ENCODE peak calls at places on chromosome 17, in seven cellular contexts. F, P, J, K, W, Z and V are unnamed samples.

GRCh38 chr17:77160032-77160876 is 19.5 kb downstream of the SEC14L1 start:
- DNase-seq in P (no peak), F (no peak), W (no peak), J (no peak), K (no peak), Z (no peak), V (no peak)

GRCh38 chr17:82583720-82584234 is 64.2 kb downstream of the FOXK2 start:
- DNase-seq in Z (no peak), P (no peak), F (no peak), J (no peak), W (no peak), K (no peak), V (no peak)

GRCh38 chr17:41539071-41539492 is 11.0 kb upstream of the KRT19 start:
- DNase-seq in P (no peak), Z (no peak), F (no peak), J (no peak), W (no peak), K (no peak), V (no peak)

GRCh38 chr17:68057531-68057952 is 22.0 kb downstream of the KPNA2 start:
- DNase-seq in F (peak), Z (peak), J (peak), K (no peak), P (peak), W (no peak), V (peak)

GRCh38 chr17:21029515-21029914 is 13.3 kb downstream of the USP22 start:
- DNase-seq in K (no peak), J (no peak), F (no peak), W (no peak), Z (no peak), P (no peak), V (no peak)

GRCh38 chr17:38544839-38545209 is 60.9 kb downstream of the SRCIN1 start:
- DNase-seq in W (no peak), K (no peak), P (no peak), F (no peak), Z (no peak), J (no peak), V (no peak)

GRCh38 chr17:38667099-38667786 is 7.5 kb downstream of the EPOP start:
- DNase-seq in F (peak), J (peak), K (peak), W (peak), P (peak), Z (peak), V (peak)

GRCh38 chr17:3765981-3766380 is 35.0 kb downstream of the ITGAE start:
- DNase-seq in K (no peak), J (no peak), F (no peak), Z (no peak), P (no peak), W (no peak), V (no peak)

GRCh38 chr17:19502517-19502916 is 31.1 kb upstream of the SLC47A1 start:
- DNase-seq in K (no peak), Z (peak), F (no peak), J (no peak), P (no peak), W (no peak), V (no peak)

GRCh38 chr17:74776990-74777389 is 845 bp upstream of the NAT9 start:
- DNase-seq in P (no peak), Z (no peak), W (no peak), K (no peak), J (no peak), F (no peak), V (no peak)

GRCh38 chr17:79251824-79252223 is 177.2 kb downstream of the ENGASE start:
- DNase-seq in K (no peak), W (no peak), F (no peak), J (no peak), P (no peak), Z (no peak), V (no peak)

GRCh38 chr17:50265690-50266306 is 8.5 kb upstream of the TMEM92 start:
- DNase-seq in W (no peak), F (no peak), K (no peak), P (no peak), J (no peak), Z (no peak), V (no peak)

GRCh38 chr17:75689441-75689873 is 22.3 kb downstream of the SAP30BP start:
- DNase-seq in W (no peak), Z (peak), P (no peak), F (no peak), J (peak), K (no peak), V (no peak)

GRCh38 chr17:38725066-38725465 is 5.1 kb upstream of the CISD3 start:
- DNase-seq in P (no peak), K (no peak), Z (no peak), J (no peak), W (no peak), F (no peak), V (no peak)

GRCh38 chr17:19991252-19991885 is 13.7 kb upstream of the AKAP10 start:
- DNase-seq in P (no peak), K (no peak), J (no peak), Z (no peak), F (no peak), W (no peak), V (no peak)

GRCh38 chr17:34539881-34540280 is 39.5 kb upstream of the TMEM132E start:
- DNase-seq in F (no peak), J (no peak), K (no peak), Z (no peak), W (no peak), P (no peak), V (no peak)

GRCh38 chr17:59129814-59130213 is 23.1 kb upstream of the TRIM37 start:
- DNase-seq in W (no peak), K (no peak), J (no peak), P (no peak), F (no peak), Z (no peak), V (no peak)

GRCh38 chr17:42311240-42312034 is 23.1 kb downstream of the STAT5A start:
- DNase-seq in J (no peak), F (peak), W (peak), P (peak), Z (no peak), K (no peak), V (peak)

GRCh38 chr17:57541472-57542394 is 203.4 kb downstream of the CCDC182 start:
- DNase-seq in F (peak), J (no peak), K (peak), P (peak), W (no peak), Z (no peak), V (peak)

GRCh38 chr17:46943511-46944393 is 20.8 kb downstream of the GOSR2 start:
- DNase-seq in K (no peak), F (peak), Z (no peak), J (no peak), W (peak), P (peak), V (peak)

GRCh38 chr17:79812969-79813825 is 16.3 kb upstream of the CBX8 start:
- DNase-seq in Z (peak), F (no peak), J (no peak), W (peak), K (peak), P (no peak), V (no peak)

GRCh38 chr17:39538875-39539274 is 68.8 kb downstream of the NEUROD2 start:
- DNase-seq in J (peak), F (no peak), W (no peak), K (no peak), Z (no peak), P (peak), V (no peak)

GRCh38 chr17:28388106-28388505 is 16.6 kb downstream of the SARM1 start:
- DNase-seq in W (no peak), K (no peak), F (no peak), Z (no peak), P (no peak), J (no peak), V (no peak)

GRCh38 chr17:78665385-78665951 is 88.3 kb upstream of the DNAH17 start:
- DNase-seq in J (no peak), W (no peak), K (no peak), F (no peak), Z (no peak), P (no peak), V (no peak)

GRCh38 chr17:19250421-19251141 is 13.4 kb downstream of the EPN2 start:
- DNase-seq in F (no peak), Z (no peak), J (no peak), K (no peak), P (no peak), W (no peak), V (no peak)

GRCh38 chr17:30605523-30605922 is 128.3 kb downstream of the GOSR1 start:
- DNase-seq in F (no peak), Z (no peak), J (no peak), K (no peak), P (no peak), W (no peak), V (no peak)

GRCh38 chr17:512926-513325 is 160.3 kb upstream of the RPH3AL start:
- DNase-seq in K (no peak), J (no peak), P (peak), W (no peak), Z (no peak), F (no peak), V (no peak)

GRCh38 chr17:4607773-4608187 is 23.5 kb downstream of the SMTNL2 start:
- DNase-seq in P (peak), J (no peak), K (no peak), W (no peak), Z (no peak), F (peak), V (peak)

GRCh38 chr17:64146418-64147109 is 16.6 kb upstream of the ERN1 start:
- DNase-seq in P (peak), J (peak), W (peak), Z (peak), K (peak), F (peak), V (peak)

GRCh38 chr17:32609085-32609484 is 122.3 kb downstream of the CDK5R1 start:
- DNase-seq in Z (peak), K (no peak), J (peak), W (no peak), F (peak), P (no peak), V (peak)

GRCh38 chr17:78828470-78829185 is 12.0 kb downstream of the USP36 start:
- DNase-seq in P (peak), F (peak), Z (no peak), J (no peak), W (peak), K (peak), V (peak)

GRCh38 chr17:27245230-27245696 is 48.7 kb upstream of the WSB1 start:
- DNase-seq in F (peak), J (peak), W (peak), K (peak), P (peak), Z (peak), V (peak)
- TF ChIP-seq CTCF in F (peak), J (peak), W (peak), K (peak), P (peak), Z (peak), V (peak)

DNA sequence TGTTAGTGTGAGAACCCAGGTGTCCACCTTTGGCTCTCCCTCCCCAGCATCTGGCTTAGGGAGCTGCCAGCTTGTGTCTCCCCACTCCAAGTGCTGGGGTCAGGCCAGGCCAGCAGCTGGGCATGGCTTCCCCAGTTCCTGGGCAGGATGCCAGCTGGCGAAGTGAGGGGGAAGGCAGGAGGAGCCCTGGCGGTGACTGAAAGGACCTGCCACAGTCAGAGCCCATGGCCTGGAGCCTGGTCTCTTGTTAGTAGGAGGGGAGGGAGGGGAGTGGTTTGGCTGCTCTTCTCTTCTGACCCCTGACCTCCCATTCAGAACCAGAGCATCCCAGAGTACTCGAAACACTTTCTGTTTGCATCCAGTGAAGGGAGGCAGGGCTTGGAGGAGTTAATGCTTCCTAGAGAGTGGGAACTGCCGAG is 586 bp downstream of the CHD3 start:
- DNase-seq in Z (peak), F (peak), K (peak), W (peak), J (no peak), P (peak), V (peak)
- H3K4me3 ChIP-seq in Z (no peak), F (no peak), K (peak), W (no peak), J (no peak), P (no peak), V (peak)

GRCh38 chr17:43939886-43940285 is 2.4 kb downstream of the PPY start:
- DNase-seq in F (no peak), P (no peak), J (no peak), Z (no peak), K (no peak), W (no peak), V (no peak)

GRCh38 chr17:43938838-43939182 is 3.5 kb downstream of the PPY start:
- DNase-seq in F (no peak), Z (no peak), K (no peak), J (no peak), P (no peak), W (peak), V (no peak)

GRCh38 chr17:43942286-43942685 is at the start of gene PPY:
- DNase-seq in K (no peak), P (no peak), F (no peak), J (no peak), Z (no peak), W (no peak), V (no peak)

GRCh38 chr17:43943769-43944418 is 1.6 kb upstream of the PPY start:
- DNase-seq in P (peak), K (peak), F (peak), Z (peak), W (peak), J (peak), V (peak)

GRCh38 chr17:43940630-43941029 is 1.6 kb downstream of the PPY start:
- DNase-seq in W (peak), P (peak), Z (no peak), F (peak), J (peak), K (peak), V (peak)
- TF ChIP-seq CTCF in W (peak), P (peak), Z (peak), F (peak), J (peak), K (peak), V (peak)

GRCh38 chr17:61614219-61614618 is 23.2 kb upstream of the NACA2 start:
- DNase-seq in K (no peak), F (no peak), P (no peak), W (no peak), J (no peak), Z (no peak), V (no peak)
- H3K4me3 ChIP-seq in K (no peak), F (no peak), P (no peak), W (no peak), J (no peak), Z (no peak), V (no peak)

GRCh38 chr17:44436336-44436735 is 46.9 kb upstream of the ITGA2B start:
- DNase-seq in W (no peak), P (no peak), Z (no peak), F (no peak), J (no peak), K (no peak), V (no peak)
- TF ChIP-seq CTCF in W (no peak), P (no peak), Z (no peak), F (no peak), J (no peak), K (no peak), V (no peak)

GRCh38 chr17:6554871-6555330 is 1.5 kb downstream of the PITPNM3 start:
- DNase-seq in J (no peak), K (no peak), F (no peak), P (no peak), W (peak), Z (no peak), V (no peak)
- H3K4me3 ChIP-seq in J (no peak), K (peak), F (no peak), P (peak), W (peak), Z (no peak), V (no peak)

DNA sequence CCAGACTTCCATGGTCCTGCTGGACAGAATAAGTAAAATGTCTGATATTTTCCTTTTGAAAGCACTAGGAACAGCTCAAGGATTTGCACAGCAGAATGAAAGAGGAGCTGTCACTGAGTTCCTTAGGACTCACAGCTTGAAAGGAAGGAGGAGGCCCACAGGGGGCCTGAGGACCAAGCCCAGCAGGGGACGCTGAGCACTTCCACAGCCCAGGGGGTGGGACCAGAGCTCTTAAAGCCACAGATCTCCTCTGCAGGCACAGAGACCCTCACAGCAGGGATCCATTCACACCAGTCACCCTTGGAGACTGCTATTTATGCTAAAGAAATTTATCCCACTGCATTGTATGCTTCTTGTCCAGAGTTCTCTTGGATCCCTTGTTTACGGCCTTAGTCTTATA is 253.3 kb downstream of the STX8 start:
- DNase-seq in F (no peak), J (no peak), W (peak), Z (no peak), P (no peak), K (no peak), V (no peak)
- TF ChIP-seq CTCF in F (peak), J (no peak), W (no peak), Z (no peak), P (no peak), K (no peak), V (no peak)

DNA sequence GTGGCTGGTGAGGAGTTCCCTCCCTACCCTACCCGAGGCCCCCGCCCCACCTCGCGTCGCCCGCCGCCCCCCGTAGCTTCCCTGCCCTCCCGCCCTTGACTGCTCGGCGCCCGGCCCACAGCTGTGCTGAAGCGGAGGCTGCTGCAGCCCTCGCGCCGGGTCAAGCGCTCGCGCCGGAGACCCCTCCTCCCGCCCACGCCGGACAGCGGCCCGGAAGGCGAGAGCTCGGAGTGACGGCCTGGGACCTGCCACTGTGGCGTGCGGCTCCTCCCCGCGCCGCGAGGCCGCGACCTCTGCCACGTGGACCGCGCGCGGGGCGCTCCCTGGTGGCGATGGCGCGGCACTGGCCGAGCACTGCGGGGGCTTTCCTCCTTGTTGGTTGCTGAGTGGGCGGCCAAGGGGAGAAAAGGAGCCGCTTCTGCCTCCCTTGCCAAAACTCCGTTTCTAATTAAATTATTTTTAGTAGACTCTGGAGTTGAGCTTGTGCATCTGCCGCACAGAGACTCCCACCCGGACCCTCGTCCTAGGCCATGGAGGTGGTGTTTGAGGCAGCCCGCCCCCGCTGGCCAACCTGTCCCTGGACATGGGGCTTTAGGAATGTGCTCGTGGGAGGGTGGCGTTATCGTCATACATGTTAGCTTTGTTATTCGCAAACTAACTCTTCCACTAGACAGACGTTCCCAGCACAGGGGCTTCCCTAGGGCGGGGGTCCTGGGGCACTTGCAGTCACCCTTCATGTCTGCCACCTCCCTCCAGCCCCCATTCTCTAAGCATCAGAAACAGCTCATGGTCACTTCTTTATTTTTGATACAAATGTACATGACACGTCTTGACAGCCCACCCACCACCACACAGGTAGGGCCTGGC is 4.4 kb downstream of the TP53I13 start:
- DNase-seq in F (peak), Z (peak), J (peak), W (peak), K (no peak), P (peak), V (peak)
- H3K4me3 ChIP-seq in F (no peak), Z (no peak), J (peak), W (no peak), K (no peak), P (no peak), V (no peak)

DNA sequence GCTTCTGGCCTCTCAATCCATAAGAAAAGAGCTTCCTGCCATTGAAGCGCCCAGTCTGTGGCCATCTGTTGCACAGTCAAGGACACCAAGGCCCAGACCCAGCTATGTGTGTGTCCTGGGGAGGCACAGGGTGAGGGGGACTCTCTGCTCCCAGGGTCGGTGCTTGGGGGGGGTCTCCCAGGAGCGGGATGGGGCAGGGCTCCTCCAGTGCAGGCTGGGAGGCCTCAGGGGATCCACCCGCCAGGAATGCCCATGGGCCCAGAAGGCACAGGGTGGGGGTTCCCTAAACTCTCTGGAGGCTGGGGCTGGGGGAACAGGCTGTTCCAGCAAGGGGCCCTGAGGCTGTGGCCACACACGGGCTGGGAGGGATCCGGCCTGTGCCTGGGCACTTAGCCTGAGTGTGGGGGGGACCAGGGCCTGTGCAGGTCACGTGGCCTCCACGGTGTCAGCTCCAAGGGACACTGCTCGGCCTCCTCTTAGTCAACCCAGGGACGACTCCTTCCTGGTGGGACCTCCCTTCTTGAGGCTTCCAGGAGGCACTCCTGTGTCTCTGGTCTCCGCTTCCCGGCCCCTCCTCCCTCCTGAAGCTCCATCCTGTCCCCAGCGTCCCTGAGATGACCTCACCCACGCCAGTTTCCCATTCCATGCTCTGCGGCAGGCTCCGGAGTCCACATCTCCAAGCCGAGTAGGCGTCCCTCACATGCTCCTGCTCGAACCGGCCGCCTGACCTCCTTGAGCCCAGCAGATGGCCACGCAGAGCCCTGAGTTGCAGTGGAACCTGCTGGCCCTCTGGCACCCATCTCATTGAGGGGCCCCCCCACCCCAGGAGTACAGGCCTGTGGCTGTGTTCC is 23.1 kb upstream of the BAHCC1 start:
- DNase-seq in K (peak), W (peak), J (no peak), P (peak), Z (no peak), F (no peak), V (peak)
- TF ChIP-seq CTCF in K (peak), W (peak), J (no peak), P (peak), Z (no peak), F (peak), V (peak)